ENCODE peak calls at places on chromosomes 1 and 21, in eight cellular contexts. One of them, this sample, is unnamed.
A peak's percentile ranks its signal among the peaks of the same experiment; 100 is the strongest.

GRCh38 chr1:169081503-169082123 is 24.9 kb upstream of the ATP1B1 start:
- DNase-seq in K562: no peak
- DNase-seq in prostate gland: no peak
- DNase-seq in suprapubic skin: no peak
- DNase-seq in stomach: no peak
- DNase-seq in tibial nerve: no peak
- DNase-seq in IMR-90: no peak
- DNase-seq in sigmoid colon: no peak
- DNase-seq in this sample: no peak

GRCh38 chr1:20483833-20484525 is 2.0 kb downstream of the CAMK2N1 start:
- DNase-seq in prostate gland: no peak
- DNase-seq in stomach: no peak
- DNase-seq in IMR-90: peak; percentile 22
- DNase-seq in sigmoid colon: no peak
- DNase-seq in suprapubic skin: no peak
- DNase-seq in K562: no peak
- DNase-seq in tibial nerve: no peak
- DNase-seq in this sample: no peak

GRCh38 chr1:153565529-153566374 is at the start of gene S100A2:
- DNase-seq in IMR-90: peak; percentile 97
- DNase-seq in stomach: peak; percentile 46
- DNase-seq in sigmoid colon: peak; percentile 84
- DNase-seq in K562: no peak
- DNase-seq in suprapubic skin: no peak
- DNase-seq in prostate gland: peak; percentile 46
- DNase-seq in tibial nerve: no peak
- DNase-seq in this sample: peak; percentile 53

GRCh38 chr1:40607921-40608320 is 57.6 kb downstream of the RIMS3 start:
- DNase-seq in prostate gland: no peak
- DNase-seq in sigmoid colon: no peak
- DNase-seq in IMR-90: no peak
- DNase-seq in suprapubic skin: no peak
- DNase-seq in tibial nerve: no peak
- DNase-seq in K562: no peak
- DNase-seq in stomach: no peak
- DNase-seq in this sample: no peak

GRCh38 chr1:167808104-167808503 is 86.3 kb downstream of the MPZL1 start:
- DNase-seq in sigmoid colon: no peak
- DNase-seq in stomach: no peak
- DNase-seq in suprapubic skin: no peak
- DNase-seq in K562: no peak
- DNase-seq in prostate gland: no peak
- DNase-seq in IMR-90: peak; percentile 92
- DNase-seq in tibial nerve: no peak
- DNase-seq in this sample: no peak

GRCh38 chr1:178376008-178376407 is 120.8 kb downstream of the CLEC20A start:
- DNase-seq in prostate gland: no peak
- DNase-seq in sigmoid colon: no peak
- DNase-seq in IMR-90: no peak
- DNase-seq in K562: no peak
- DNase-seq in stomach: no peak
- DNase-seq in tibial nerve: no peak
- DNase-seq in suprapubic skin: no peak
- DNase-seq in this sample: no peak

GRCh38 chr1:99503276-99503747 is 142.6 kb upstream of the PALMD start:
- DNase-seq in suprapubic skin: no peak
- DNase-seq in K562: peak; percentile 15
- DNase-seq in prostate gland: no peak
- DNase-seq in IMR-90: peak; percentile 52
- DNase-seq in sigmoid colon: no peak
- DNase-seq in stomach: no peak
- DNase-seq in tibial nerve: peak; percentile 26
- DNase-seq in this sample: no peak

GRCh38 chr21:45488839-45489479 is 53.3 kb downstream of the SLC19A1 start:
- DNase-seq in suprapubic skin: no peak
- DNase-seq in sigmoid colon: no peak
- DNase-seq in tibial nerve: no peak
- DNase-seq in prostate gland: no peak
- DNase-seq in K562: no peak
- DNase-seq in stomach: no peak
- DNase-seq in IMR-90: no peak
- DNase-seq in this sample: no peak

GRCh38 chr1:92340154-92340553 is 41.3 kb downstream of the RPAP2 start:
- DNase-seq in IMR-90: no peak
- DNase-seq in tibial nerve: no peak
- DNase-seq in sigmoid colon: no peak
- DNase-seq in suprapubic skin: no peak
- DNase-seq in stomach: no peak
- DNase-seq in prostate gland: no peak
- DNase-seq in K562: no peak
- DNase-seq in this sample: no peak

GRCh38 chr1:235835226-235835625 is 31.5 kb downstream of the LYST start:
- DNase-seq in sigmoid colon: peak; percentile 80
- DNase-seq in suprapubic skin: no peak
- DNase-seq in IMR-90: peak; percentile 20
- DNase-seq in K562: no peak
- DNase-seq in stomach: peak; percentile 49
- DNase-seq in prostate gland: no peak
- DNase-seq in tibial nerve: peak; percentile 34
- DNase-seq in this sample: peak; percentile 4

GRCh38 chr1:174262747-174263241 is 103.5 kb downstream of the RABGAP1L start:
- DNase-seq in tibial nerve: peak; percentile 25
- DNase-seq in IMR-90: peak; percentile 65
- DNase-seq in K562: peak; percentile 49
- DNase-seq in prostate gland: peak; percentile 7
- DNase-seq in suprapubic skin: no peak
- DNase-seq in sigmoid colon: no peak
- DNase-seq in stomach: no peak
- DNase-seq in this sample: peak; percentile 59

GRCh38 chr1:40594187-40594531 is 62.7 kb downstream of the ZNF684 start:
- DNase-seq in prostate gland: no peak
- DNase-seq in K562: no peak
- DNase-seq in suprapubic skin: no peak
- DNase-seq in sigmoid colon: no peak
- DNase-seq in IMR-90: no peak
- DNase-seq in stomach: no peak
- DNase-seq in tibial nerve: no peak
- DNase-seq in this sample: no peak

GRCh38 chr1:246012271-246012854 is 494.7 kb downstream of the SMYD3 start:
- DNase-seq in suprapubic skin: no peak
- DNase-seq in stomach: no peak
- DNase-seq in K562: peak; percentile 62
- DNase-seq in prostate gland: no peak
- DNase-seq in tibial nerve: no peak
- DNase-seq in sigmoid colon: no peak
- DNase-seq in IMR-90: peak; percentile 51
- DNase-seq in this sample: peak; percentile 52

GRCh38 chr1:10638559-10639300 is 157.7 kb downstream of the CASZ1 start:
- DNase-seq in prostate gland: no peak
- DNase-seq in suprapubic skin: no peak
- DNase-seq in K562: no peak
- DNase-seq in stomach: no peak
- DNase-seq in IMR-90: no peak
- DNase-seq in tibial nerve: no peak
- DNase-seq in sigmoid colon: no peak
- DNase-seq in this sample: no peak

GRCh38 chr1:53246261-53247134 is 8.2 kb upstream of the MAGOH start:
- DNase-seq in suprapubic skin: no peak
- DNase-seq in tibial nerve: no peak
- DNase-seq in IMR-90: peak; percentile 98
- DNase-seq in sigmoid colon: no peak
- DNase-seq in stomach: no peak
- DNase-seq in prostate gland: no peak
- DNase-seq in K562: no peak
- DNase-seq in this sample: no peak

GRCh38 chr1:223215026-223215425 is 72.0 kb upstream of the TLR5 start:
- DNase-seq in IMR-90: no peak
- DNase-seq in sigmoid colon: no peak
- DNase-seq in stomach: no peak
- DNase-seq in suprapubic skin: peak; percentile 31
- DNase-seq in K562: no peak
- DNase-seq in tibial nerve: no peak
- DNase-seq in prostate gland: no peak
- DNase-seq in this sample: no peak

GRCh38 chr1:1614204-1614953 is 921 bp upstream of the MIB2 start:
- DNase-seq in prostate gland: no peak
- DNase-seq in stomach: peak; percentile 40
- DNase-seq in IMR-90: peak; percentile 88
- DNase-seq in sigmoid colon: no peak
- DNase-seq in K562: peak; percentile 82
- DNase-seq in tibial nerve: no peak
- DNase-seq in suprapubic skin: no peak
- DNase-seq in this sample: peak; percentile 86

GRCh38 chr1:85245456-85245855 is 14.0 kb downstream of the C1orf52 start:
- DNase-seq in IMR-90: no peak
- DNase-seq in K562: no peak
- DNase-seq in suprapubic skin: no peak
- DNase-seq in tibial nerve: no peak
- DNase-seq in prostate gland: no peak
- DNase-seq in stomach: no peak
- DNase-seq in sigmoid colon: no peak
- DNase-seq in this sample: no peak

GRCh38 chr1:29390491-29391361 is 154.4 kb downstream of the PTPRU start:
- DNase-seq in suprapubic skin: peak; percentile 60
- DNase-seq in sigmoid colon: no peak
- DNase-seq in IMR-90: no peak
- DNase-seq in stomach: no peak
- DNase-seq in K562: no peak
- DNase-seq in prostate gland: no peak
- DNase-seq in tibial nerve: no peak
- DNase-seq in this sample: no peak

DNA sequence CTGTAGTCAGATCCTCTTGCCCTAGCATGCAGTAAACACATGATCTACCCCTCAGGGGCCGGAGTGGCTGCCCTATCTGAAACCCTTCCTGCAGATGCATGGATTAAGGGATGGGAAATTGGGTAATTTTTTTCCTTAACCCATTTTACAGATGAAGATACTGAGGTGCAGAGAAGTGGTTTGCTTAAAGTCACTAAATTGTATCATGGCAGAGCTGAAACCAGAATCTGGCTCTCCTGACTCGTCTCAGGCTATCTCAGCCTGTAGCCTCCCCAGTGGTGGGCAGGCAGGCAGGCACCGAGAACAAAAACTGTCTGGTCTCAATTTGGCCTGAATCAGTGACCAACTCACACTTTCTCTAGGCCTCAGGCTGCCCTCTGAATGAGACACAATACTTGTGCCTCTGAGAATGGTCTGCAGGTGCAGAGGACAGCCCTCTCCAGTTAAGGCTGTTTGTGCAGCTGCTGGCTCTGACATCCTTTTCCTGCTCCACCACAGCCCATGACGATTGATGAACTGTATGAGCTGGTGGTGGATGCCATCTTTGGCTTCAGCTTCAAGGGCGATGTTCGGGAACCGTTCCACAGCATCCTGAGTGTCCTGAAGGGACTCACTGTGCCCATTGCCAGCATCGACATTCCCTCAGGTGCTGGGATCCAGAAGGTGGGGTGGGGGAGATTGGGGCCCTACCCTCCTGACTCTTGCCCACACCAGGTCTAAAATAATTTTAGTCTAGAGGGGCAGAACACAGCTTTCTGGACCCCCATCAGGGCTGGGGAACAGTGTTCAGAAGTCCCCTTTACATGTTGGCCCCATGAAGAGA is 1.5 kb downstream of the NAXE start:
- DNase-seq in sigmoid colon: no peak
- DNase-seq in IMR-90: no peak
- DNase-seq in prostate gland: no peak
- DNase-seq in suprapubic skin: no peak
- DNase-seq in K562: no peak
- DNase-seq in stomach: no peak
- DNase-seq in tibial nerve: no peak
- DNase-seq in this sample: no peak
- TF ChIP-seq POLR2A in sigmoid colon: no peak
- TF ChIP-seq POLR2A in IMR-90: no peak
- TF ChIP-seq POLR2A in prostate gland: no peak
- TF ChIP-seq POLR2A in suprapubic skin: no peak
- TF ChIP-seq POLR2A in K562: peak; percentile 15
- TF ChIP-seq POLR2A in stomach: no peak
- TF ChIP-seq POLR2A in tibial nerve: no peak
- TF ChIP-seq POLR2A in this sample: peak; percentile 17

GRCh38 chr1:206739411-206740076 is 31.0 kb upstream of the IL19 start:
- DNase-seq in prostate gland: no peak
- DNase-seq in tibial nerve: no peak
- DNase-seq in suprapubic skin: no peak
- DNase-seq in sigmoid colon: no peak
- DNase-seq in IMR-90: peak; percentile 33
- DNase-seq in K562: no peak
- DNase-seq in stomach: no peak
- DNase-seq in this sample: no peak
- TF ChIP-seq POLR2A in prostate gland: no peak
- TF ChIP-seq POLR2A in tibial nerve: no peak
- TF ChIP-seq POLR2A in suprapubic skin: no peak
- TF ChIP-seq POLR2A in sigmoid colon: no peak
- TF ChIP-seq POLR2A in IMR-90: no peak
- TF ChIP-seq POLR2A in K562: no peak
- TF ChIP-seq POLR2A in stomach: no peak
- TF ChIP-seq POLR2A in this sample: no peak

GRCh38 chr1:147084273-147085096 is 87.8 kb downstream of the PRKAB2 start:
- DNase-seq in prostate gland: peak; percentile 35
- DNase-seq in suprapubic skin: no peak
- DNase-seq in IMR-90: peak; percentile 85
- DNase-seq in tibial nerve: peak; percentile 44
- DNase-seq in sigmoid colon: peak; percentile 76
- DNase-seq in stomach: peak; percentile 63
- DNase-seq in K562: peak; percentile 85
- DNase-seq in this sample: peak; percentile 76
- TF ChIP-seq POLR2A in prostate gland: peak; percentile 25
- TF ChIP-seq POLR2A in suprapubic skin: peak; percentile 34
- TF ChIP-seq POLR2A in IMR-90: peak; percentile 99
- TF ChIP-seq POLR2A in tibial nerve: peak; percentile 16
- TF ChIP-seq POLR2A in sigmoid colon: no peak
- TF ChIP-seq POLR2A in stomach: no peak
- TF ChIP-seq POLR2A in K562: peak; percentile 100
- TF ChIP-seq POLR2A in this sample: peak; percentile 100

GRCh38 chr1:94050675-94051074 is 70.3 kb downstream of the ABCA4 start:
- DNase-seq in sigmoid colon: no peak
- DNase-seq in K562: no peak
- DNase-seq in stomach: no peak
- DNase-seq in suprapubic skin: no peak
- DNase-seq in prostate gland: no peak
- DNase-seq in IMR-90: no peak
- DNase-seq in tibial nerve: no peak
- DNase-seq in this sample: no peak

GRCh38 chr1:94049791-94050190 is 71.2 kb downstream of the ABCA4 start:
- DNase-seq in sigmoid colon: no peak
- DNase-seq in IMR-90: no peak
- DNase-seq in K562: no peak
- DNase-seq in suprapubic skin: no peak
- DNase-seq in stomach: no peak
- DNase-seq in prostate gland: no peak
- DNase-seq in tibial nerve: no peak
- DNase-seq in this sample: no peak

GRCh38 chr1:94047914-94048313 is 73.0 kb downstream of the ABCA4 start:
- DNase-seq in IMR-90: no peak
- DNase-seq in suprapubic skin: no peak
- DNase-seq in K562: no peak
- DNase-seq in sigmoid colon: no peak
- DNase-seq in prostate gland: no peak
- DNase-seq in stomach: no peak
- DNase-seq in tibial nerve: no peak
- DNase-seq in this sample: no peak

GRCh38 chr1:94050263-94050662 is 70.7 kb downstream of the ABCA4 start:
- DNase-seq in suprapubic skin: no peak
- DNase-seq in tibial nerve: no peak
- DNase-seq in prostate gland: no peak
- DNase-seq in K562: no peak
- DNase-seq in stomach: no peak
- DNase-seq in sigmoid colon: no peak
- DNase-seq in IMR-90: peak; percentile 63
- DNase-seq in this sample: no peak

GRCh38 chr1:94048413-94049164 is 72.4 kb downstream of the ABCA4 start:
- DNase-seq in suprapubic skin: no peak
- DNase-seq in sigmoid colon: no peak
- DNase-seq in K562: no peak
- DNase-seq in IMR-90: no peak
- DNase-seq in tibial nerve: no peak
- DNase-seq in stomach: no peak
- DNase-seq in prostate gland: no peak
- DNase-seq in this sample: no peak
- TF ChIP-seq POLR2A in suprapubic skin: no peak
- TF ChIP-seq POLR2A in sigmoid colon: no peak
- TF ChIP-seq POLR2A in K562: no peak
- TF ChIP-seq POLR2A in IMR-90: no peak
- TF ChIP-seq POLR2A in tibial nerve: no peak
- TF ChIP-seq POLR2A in stomach: no peak
- TF ChIP-seq POLR2A in prostate gland: no peak
- TF ChIP-seq POLR2A in this sample: no peak

This sample was measured in erythroblast.